ENCODE peak calls at places on chromosomes 16 and 17, in eight cellular contexts. One of them, this sample, is unnamed.

GRCh38 chr16:14309906-14310305 is 238.8 kb downstream of the MRTFB start:
- DNase-seq in Right ventricle myocardium superior: no peak
- DNase-seq in stromal cell of bone marrow: no peak
- DNase-seq in caudate nucleus: no peak
- DNase-seq in tibial nerve: no peak
- DNase-seq in NCI-H1436: no peak
- DNase-seq in heart left ventricle: no peak
- DNase-seq in stimulated activated CD4-positive, alpha-beta T cell treated with anti-CD3 and anti-CD28 coated beads, Interleukin-1b, Interleukin-23, amount 100 ng/mL, for 24 hours: no peak
- DNase-seq in this sample: no peak

GRCh38 chr17:38967290-38967738 is at the start of gene FBXO47:
- DNase-seq in Right ventricle myocardium superior: peak
- DNase-seq in tibial nerve: peak
- DNase-seq in stimulated activated CD4-positive, alpha-beta T cell treated with anti-CD3 and anti-CD28 coated beads, Interleukin-1b, Interleukin-23, amount 100 ng/mL, for 24 hours: peak
- DNase-seq in caudate nucleus: peak
- DNase-seq in heart left ventricle: peak
- DNase-seq in stromal cell of bone marrow: peak
- DNase-seq in NCI-H1436: no peak
- DNase-seq in this sample: peak

GRCh38 chr16:29857133-29857760 is 5.8 kb downstream of the CDIPT start:
- DNase-seq in tibial nerve: no peak
- DNase-seq in stimulated activated CD4-positive, alpha-beta T cell treated with anti-CD3 and anti-CD28 coated beads, Interleukin-1b, Interleukin-23, amount 100 ng/mL, for 24 hours: no peak
- DNase-seq in stromal cell of bone marrow: peak
- DNase-seq in Right ventricle myocardium superior: no peak
- DNase-seq in caudate nucleus: no peak
- DNase-seq in NCI-H1436: no peak
- DNase-seq in heart left ventricle: no peak
- DNase-seq in this sample: no peak

GRCh38 chr17:20121359-20122235 is 112.4 kb downstream of the SPECC1 start:
- DNase-seq in NCI-H1436: peak
- DNase-seq in heart left ventricle: peak
- DNase-seq in Right ventricle myocardium superior: peak
- DNase-seq in caudate nucleus: peak
- DNase-seq in stimulated activated CD4-positive, alpha-beta T cell treated with anti-CD3 and anti-CD28 coated beads, Interleukin-1b, Interleukin-23, amount 100 ng/mL, for 24 hours: peak
- DNase-seq in stromal cell of bone marrow: peak
- DNase-seq in tibial nerve: peak
- DNase-seq in this sample: peak

GRCh38 chr17:10162034-10162433 is 36.4 kb downstream of the GAS7 start:
- DNase-seq in tibial nerve: no peak
- DNase-seq in NCI-H1436: no peak
- DNase-seq in stromal cell of bone marrow: no peak
- DNase-seq in caudate nucleus: no peak
- DNase-seq in stimulated activated CD4-positive, alpha-beta T cell treated with anti-CD3 and anti-CD28 coated beads, Interleukin-1b, Interleukin-23, amount 100 ng/mL, for 24 hours: no peak
- DNase-seq in Right ventricle myocardium superior: no peak
- DNase-seq in heart left ventricle: no peak
- DNase-seq in this sample: no peak

GRCh38 chr16:57264950-57265371 is 19.5 kb downstream of the PLLP start:
- DNase-seq in caudate nucleus: no peak
- DNase-seq in heart left ventricle: no peak
- DNase-seq in Right ventricle myocardium superior: no peak
- DNase-seq in tibial nerve: no peak
- DNase-seq in stimulated activated CD4-positive, alpha-beta T cell treated with anti-CD3 and anti-CD28 coated beads, Interleukin-1b, Interleukin-23, amount 100 ng/mL, for 24 hours: no peak
- DNase-seq in NCI-H1436: no peak
- DNase-seq in stromal cell of bone marrow: no peak
- DNase-seq in this sample: no peak

GRCh38 chr16:46568472-46569230 is 52.5 kb downstream of the SHCBP1 start:
- DNase-seq in tibial nerve: no peak
- DNase-seq in Right ventricle myocardium superior: no peak
- DNase-seq in stromal cell of bone marrow: no peak
- DNase-seq in caudate nucleus: no peak
- DNase-seq in heart left ventricle: no peak
- DNase-seq in stimulated activated CD4-positive, alpha-beta T cell treated with anti-CD3 and anti-CD28 coated beads, Interleukin-1b, Interleukin-23, amount 100 ng/mL, for 24 hours: no peak
- DNase-seq in NCI-H1436: no peak
- DNase-seq in this sample: no peak

GRCh38 chr17:2368383-2368782 is 31.1 kb downstream of the SGSM2 start:
- DNase-seq in NCI-H1436: no peak
- DNase-seq in tibial nerve: no peak
- DNase-seq in stimulated activated CD4-positive, alpha-beta T cell treated with anti-CD3 and anti-CD28 coated beads, Interleukin-1b, Interleukin-23, amount 100 ng/mL, for 24 hours: no peak
- DNase-seq in caudate nucleus: no peak
- DNase-seq in stromal cell of bone marrow: no peak
- DNase-seq in Right ventricle myocardium superior: no peak
- DNase-seq in heart left ventricle: peak
- DNase-seq in this sample: no peak

GRCh38 chr17:30347488-30347887 is 13.6 kb upstream of the TMIGD1 start:
- DNase-seq in stromal cell of bone marrow: no peak
- DNase-seq in tibial nerve: no peak
- DNase-seq in Right ventricle myocardium superior: no peak
- DNase-seq in caudate nucleus: no peak
- DNase-seq in NCI-H1436: no peak
- DNase-seq in heart left ventricle: no peak
- DNase-seq in stimulated activated CD4-positive, alpha-beta T cell treated with anti-CD3 and anti-CD28 coated beads, Interleukin-1b, Interleukin-23, amount 100 ng/mL, for 24 hours: no peak
- DNase-seq in this sample: no peak

GRCh38 chr16:81994485-81994884 is 16.8 kb downstream of the SDR42E1 start:
- DNase-seq in tibial nerve: no peak
- DNase-seq in Right ventricle myocardium superior: no peak
- DNase-seq in heart left ventricle: no peak
- DNase-seq in NCI-H1436: no peak
- DNase-seq in caudate nucleus: no peak
- DNase-seq in stimulated activated CD4-positive, alpha-beta T cell treated with anti-CD3 and anti-CD28 coated beads, Interleukin-1b, Interleukin-23, amount 100 ng/mL, for 24 hours: no peak
- DNase-seq in stromal cell of bone marrow: no peak
- DNase-seq in this sample: no peak

GRCh38 chr16:61181982-61182381 is 854.3 kb downstream of the CDH8 start:
- DNase-seq in heart left ventricle: no peak
- DNase-seq in NCI-H1436: no peak
- DNase-seq in Right ventricle myocardium superior: no peak
- DNase-seq in stimulated activated CD4-positive, alpha-beta T cell treated with anti-CD3 and anti-CD28 coated beads, Interleukin-1b, Interleukin-23, amount 100 ng/mL, for 24 hours: no peak
- DNase-seq in tibial nerve: no peak
- DNase-seq in caudate nucleus: no peak
- DNase-seq in stromal cell of bone marrow: no peak
- DNase-seq in this sample: no peak

GRCh38 chr17:27244481-27245223 is 49.3 kb upstream of the WSB1 start:
- DNase-seq in Right ventricle myocardium superior: peak
- DNase-seq in stimulated activated CD4-positive, alpha-beta T cell treated with anti-CD3 and anti-CD28 coated beads, Interleukin-1b, Interleukin-23, amount 100 ng/mL, for 24 hours: no peak
- DNase-seq in caudate nucleus: no peak
- DNase-seq in heart left ventricle: peak
- DNase-seq in stromal cell of bone marrow: peak
- DNase-seq in NCI-H1436: no peak
- DNase-seq in tibial nerve: peak
- DNase-seq in this sample: no peak

GRCh38 chr17:77374170-77374936 is 233.6 kb downstream of the SEC14L1 start:
- DNase-seq in caudate nucleus: no peak
- DNase-seq in Right ventricle myocardium superior: peak
- DNase-seq in NCI-H1436: no peak
- DNase-seq in stimulated activated CD4-positive, alpha-beta T cell treated with anti-CD3 and anti-CD28 coated beads, Interleukin-1b, Interleukin-23, amount 100 ng/mL, for 24 hours: peak
- DNase-seq in stromal cell of bone marrow: peak
- DNase-seq in tibial nerve: peak
- DNase-seq in heart left ventricle: peak
- DNase-seq in this sample: no peak

GRCh38 chr16:27237229-27238015 is 31.1 kb downstream of the NSMCE1 start:
- DNase-seq in stimulated activated CD4-positive, alpha-beta T cell treated with anti-CD3 and anti-CD28 coated beads, Interleukin-1b, Interleukin-23, amount 100 ng/mL, for 24 hours: peak
- DNase-seq in tibial nerve: no peak
- DNase-seq in heart left ventricle: peak
- DNase-seq in stromal cell of bone marrow: no peak
- DNase-seq in NCI-H1436: no peak
- DNase-seq in Right ventricle myocardium superior: peak
- DNase-seq in caudate nucleus: no peak
- DNase-seq in this sample: no peak

GRCh38 chr17:38579934-38580333 is 25.8 kb downstream of the SRCIN1 start:
- DNase-seq in stimulated activated CD4-positive, alpha-beta T cell treated with anti-CD3 and anti-CD28 coated beads, Interleukin-1b, Interleukin-23, amount 100 ng/mL, for 24 hours: no peak
- DNase-seq in heart left ventricle: no peak
- DNase-seq in Right ventricle myocardium superior: no peak
- DNase-seq in tibial nerve: no peak
- DNase-seq in NCI-H1436: peak
- DNase-seq in caudate nucleus: peak
- DNase-seq in stromal cell of bone marrow: no peak
- DNase-seq in this sample: no peak

GRCh38 chr16:29973384-29974246 is at the start of gene TAOK2:
- DNase-seq in heart left ventricle: peak
- DNase-seq in caudate nucleus: peak
- DNase-seq in Right ventricle myocardium superior: peak
- DNase-seq in stromal cell of bone marrow: peak
- DNase-seq in NCI-H1436: peak
- DNase-seq in tibial nerve: peak
- DNase-seq in stimulated activated CD4-positive, alpha-beta T cell treated with anti-CD3 and anti-CD28 coated beads, Interleukin-1b, Interleukin-23, amount 100 ng/mL, for 24 hours: peak
- DNase-seq in this sample: peak